ENCODE peak calls at places on chromosomes 1 and 21, in five cellular contexts. J, X, L, B and V are unnamed samples.

GRCh38 chr1:234400773-234401172 is 27.5 kb downstream of the COA6 start:
- DNase-seq in J (peak), X (no peak), L (no peak), B (no peak), V (no peak)

GRCh38 chr1:202593845-202594244 is 116.4 kb downstream of the SYT2 start:
- DNase-seq in J (no peak), X (peak), L (peak), B (peak), V (peak)

GRCh38 chr1:6007318-6008083 is 15.3 kb upstream of the NPHP4 start:
- DNase-seq in J (no peak), X (no peak), L (peak), B (no peak), V (no peak)

GRCh38 chr21:27756191-27756590 is 789.3 kb upstream of the ADAMTS5 start:
- DNase-seq in J (no peak), X (peak), L (no peak), B (no peak), V (no peak)

GRCh38 chr1:221669441-221669840 is 72.4 kb downstream of the DUSP10 start:
- DNase-seq in J (no peak), X (no peak), L (no peak), B (no peak), V (peak)

GRCh38 chr1:77513839-77514763 is 168.4 kb downstream of the ZZZ3 start:
- DNase-seq in J (peak), X (no peak), L (peak), B (peak), V (peak)

GRCh38 chr1:164452549-164452948 is 106.4 kb upstream of the PBX1 start:
- DNase-seq in J (no peak), X (no peak), L (no peak), B (no peak), V (no peak)

GRCh38 chr1:187928288-187928687 is 1099.5 kb downstream of the PLA2G4A start:
- DNase-seq in J (peak), X (peak), L (peak), B (peak), V (peak)

GRCh38 chr1:57067863-57068262 is 102.0 kb upstream of the C8B start:
- DNase-seq in J (no peak), X (no peak), L (no peak), B (peak), V (no peak)

GRCh38 chr1:19974822-19975416 is 4.5 kb downstream of the PLA2G2A start:
- DNase-seq in J (peak), X (peak), L (peak), B (peak), V (peak)

GRCh38 chr1:218369688-218370511 is 24.8 kb downstream of the TGFB2 start:
- DNase-seq in J (peak), X (peak), L (peak), B (peak), V (peak)

GRCh38 chr1:108947871-108948525 is 15.3 kb downstream of the CLCC1 start:
- DNase-seq in J (no peak), X (no peak), L (peak), B (peak), V (peak)

GRCh38 chr1:98668733-98669132 is 7.2 kb downstream of the SNX7 start:
- DNase-seq in J (no peak), X (no peak), L (no peak), B (peak), V (no peak)

GRCh38 chr21:36847189-36847588 is 119.3 kb downstream of the HLCS start:
- DNase-seq in J (peak), X (peak), L (peak), B (peak), V (peak)

GRCh38 chr1:62989497-62989896 is 205.6 kb downstream of the ATG4C start:
- DNase-seq in J (no peak), X (peak), L (no peak), B (no peak), V (no peak)

GRCh38 chr1:34162852-34163766 is 1.9 kb downstream of the CSMD2 start:
- DNase-seq in J (peak), X (peak), L (peak), B (peak), V (peak)

GRCh38 chr1:225657462-225657989 is 4.6 kb upstream of the ENAH start:
- DNase-seq in J (peak), X (peak), L (peak), B (peak), V (peak)
- H2AFZ ChIP-seq in J (no peak), X (peak), L (no peak), B (peak), V (peak)

GRCh38 chr1:169565335-169566271 is 20.7 kb downstream of the F5 start:
- DNase-seq in J (no peak), X (peak), L (no peak), B (no peak), V (no peak)
- H3K9ac ChIP-seq in J (no peak), X (no peak), L (no peak), B (no peak), V (no peak)

GRCh38 chr1:11761988-11762406 is at the start of gene C1orf167:
- DNase-seq in J (no peak), X (no peak), L (no peak), B (no peak), V (no peak)
- H2AFZ ChIP-seq in J (no peak), X (no peak), L (no peak), B (no peak), V (no peak)

GRCh38 chr1:229181419-229181818 is 89.5 kb upstream of the RAB4A start:
- DNase-seq in J (no peak), X (no peak), L (no peak), B (no peak), V (no peak)
- H3K9ac ChIP-seq in J (no peak), X (no peak), L (no peak), B (no peak), V (no peak)

DNA sequence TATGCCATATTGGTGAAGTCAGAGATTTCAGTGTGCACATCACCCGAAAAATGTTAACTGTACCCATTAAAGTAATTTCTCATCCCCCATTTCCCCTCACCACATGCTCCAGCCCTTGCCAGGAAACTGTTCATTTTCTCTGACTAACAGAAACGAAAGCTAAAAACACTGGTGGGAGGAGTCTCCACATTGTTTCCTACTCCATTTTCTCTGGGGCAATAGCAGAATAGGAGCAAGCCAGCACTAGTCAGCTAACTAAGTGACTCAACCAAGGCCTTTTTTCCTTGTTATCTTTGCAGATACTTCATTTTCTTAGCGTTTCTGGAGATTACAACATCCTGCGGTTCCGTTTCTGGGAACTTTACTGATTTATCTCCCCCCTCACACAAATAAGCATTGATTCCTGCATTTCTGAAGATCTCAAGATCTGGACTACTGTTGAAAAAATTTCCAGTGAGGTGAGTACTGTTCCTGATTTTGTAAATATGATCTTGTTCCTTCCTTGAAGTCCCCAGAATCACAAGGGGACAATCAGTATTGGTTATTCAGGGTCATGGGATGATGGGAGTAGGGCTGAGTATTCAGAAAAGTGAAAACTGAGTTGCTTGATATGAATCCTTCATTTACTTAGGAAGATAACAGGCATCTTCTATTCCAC is at the start of gene IFI16:
- DNase-seq in J (peak), X (peak), L (peak), B (peak), V (peak)
- H2AFZ ChIP-seq in J (no peak), X (peak), L (peak), B (peak), V (peak)

GRCh38 chr1:231536099-231536498 is 7.6 kb downstream of the TSNAX start:
- DNase-seq in J (no peak), X (no peak), L (no peak), B (no peak), V (no peak)
- H3K9ac ChIP-seq in J (peak), X (no peak), L (no peak), B (peak), V (no peak)